ENCODE peak calls at places on chromosomes 16 and 17, in six cellular contexts. A is naive thymus-derived CD4-positive, alpha-beta T cell; Q is mucosa of descending colon; Y is right cardiac atrium; O is spleen; J is dorsolateral prefrontal cortex. F is an unnamed sample.

GRCh38 chr17:69412336-69412735 is 2.2 kb upstream of the MAP2K6 start:
- DNase-seq in A (no peak), Q (no peak), Y (no peak), O (no peak), J (no peak), F (no peak)

GRCh38 chr16:5768445-5768844 is 670.9 kb upstream of the EEF2KMT start:
- DNase-seq in A (no peak), Q (no peak), Y (no peak), O (no peak), J (no peak), F (no peak)

GRCh38 chr17:57670769-57671545 is 74.1 kb downstream of the CCDC182 start:
- DNase-seq in A (no peak), Q (no peak), Y (no peak), O (peak), J (no peak), F (no peak)

GRCh38 chr17:7707858-7708750 is 3.1 kb downstream of the EFNB3 start:
- DNase-seq in A (no peak), Q (no peak), Y (no peak), O (no peak), J (no peak), F (no peak)

GRCh38 chr17:77356109-77356689 is 215.4 kb downstream of the SEC14L1 start:
- DNase-seq in A (no peak), Q (peak), Y (no peak), O (no peak), J (no peak), F (no peak)

GRCh38 chr17:40098846-40099626 is 1.4 kb downstream of the NR1D1 start:
- DNase-seq in A (peak), Q (peak), Y (peak), O (peak), J (peak), F (peak)

GRCh38 chr16:66516808-66517585 is 32.9 kb downstream of the TK2 start:
- DNase-seq in A (peak), Q (peak), Y (peak), O (peak), J (peak), F (no peak)

GRCh38 chr17:69478916-69479315 is 64.4 kb downstream of the MAP2K6 start:
- DNase-seq in A (no peak), Q (no peak), Y (no peak), O (no peak), J (no peak), F (no peak)

GRCh38 chr17:71441098-71441497 is 679.7 kb upstream of the SOX9 start:
- DNase-seq in A (no peak), Q (peak), Y (no peak), O (no peak), J (no peak), F (no peak)

GRCh38 chr17:69525920-69526841 is 111.7 kb downstream of the MAP2K6 start:
- DNase-seq in A (peak), Q (peak), Y (peak), O (no peak), J (no peak), F (peak)

GRCh38 chr17:14748036-14748715 is 447.3 kb downstream of the HS3ST3B1 start:
- DNase-seq in A (no peak), Q (no peak), Y (no peak), O (peak), J (no peak), F (peak)

GRCh38 chr16:377419-377951 is 4.3 kb downstream of the PGAP6 start:
- DNase-seq in A (no peak), Q (no peak), Y (peak), O (peak), J (no peak), F (no peak)

GRCh38 chr16:378821-379182 is 3.0 kb downstream of the PGAP6 start:
- DNase-seq in A (no peak), Q (no peak), Y (no peak), O (peak), J (no peak), F (no peak)

GRCh38 chr16:379961-380836 is 1.6 kb downstream of the PGAP6 start:
- DNase-seq in A (peak), Q (no peak), Y (no peak), O (no peak), J (no peak), F (peak)

GRCh38 chr16:380837-381787 is 666 bp downstream of the PGAP6 start:
- DNase-seq in A (peak), Q (no peak), Y (peak), O (peak), J (no peak), F (no peak)

DNA sequence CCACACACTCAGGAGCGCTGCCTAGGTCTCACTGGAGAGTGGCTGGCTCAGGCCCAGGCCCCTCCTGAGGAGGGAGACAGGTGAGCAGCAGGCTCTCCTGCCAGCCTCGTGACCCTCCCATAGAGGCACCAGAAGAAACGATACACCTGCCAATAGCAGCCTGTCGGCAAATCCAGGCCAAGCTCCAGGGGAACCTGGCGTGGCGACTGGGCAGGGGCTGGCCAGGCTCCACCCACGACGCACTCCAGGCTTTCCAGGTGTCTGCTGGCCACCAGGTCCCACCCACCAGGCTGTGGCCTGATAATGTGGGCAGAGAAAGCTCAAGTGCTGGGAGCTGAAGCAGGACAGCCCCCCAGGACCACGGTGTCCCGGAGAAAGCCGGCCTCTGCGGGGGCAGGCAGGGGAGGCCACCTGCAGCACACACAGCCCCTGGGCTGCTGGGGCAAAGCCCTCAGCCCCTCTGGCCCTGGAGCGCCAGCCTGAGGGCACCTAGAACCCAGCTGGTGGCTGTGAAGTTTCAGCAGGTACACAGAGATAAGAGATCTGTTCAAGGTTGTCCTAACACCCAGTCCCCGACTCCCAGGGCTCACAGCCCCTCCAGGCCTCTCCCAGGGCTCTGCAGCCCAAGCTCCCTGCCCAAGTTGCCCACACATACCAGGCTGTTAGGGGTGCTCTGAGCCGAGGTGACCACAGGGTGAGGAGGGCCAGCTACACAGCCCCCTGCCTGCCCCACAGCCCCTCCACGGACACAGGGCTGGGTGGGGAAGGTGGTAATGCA is 2.4 kb downstream of the PGAP6 start:
- DNase-seq in A (no peak), Q (peak), Y (no peak), O (peak), J (no peak), F (no peak)
- H3K4me3 ChIP-seq in A (peak), Q (no peak), Y (no peak), O (no peak), J (no peak), F (peak)

DNA sequence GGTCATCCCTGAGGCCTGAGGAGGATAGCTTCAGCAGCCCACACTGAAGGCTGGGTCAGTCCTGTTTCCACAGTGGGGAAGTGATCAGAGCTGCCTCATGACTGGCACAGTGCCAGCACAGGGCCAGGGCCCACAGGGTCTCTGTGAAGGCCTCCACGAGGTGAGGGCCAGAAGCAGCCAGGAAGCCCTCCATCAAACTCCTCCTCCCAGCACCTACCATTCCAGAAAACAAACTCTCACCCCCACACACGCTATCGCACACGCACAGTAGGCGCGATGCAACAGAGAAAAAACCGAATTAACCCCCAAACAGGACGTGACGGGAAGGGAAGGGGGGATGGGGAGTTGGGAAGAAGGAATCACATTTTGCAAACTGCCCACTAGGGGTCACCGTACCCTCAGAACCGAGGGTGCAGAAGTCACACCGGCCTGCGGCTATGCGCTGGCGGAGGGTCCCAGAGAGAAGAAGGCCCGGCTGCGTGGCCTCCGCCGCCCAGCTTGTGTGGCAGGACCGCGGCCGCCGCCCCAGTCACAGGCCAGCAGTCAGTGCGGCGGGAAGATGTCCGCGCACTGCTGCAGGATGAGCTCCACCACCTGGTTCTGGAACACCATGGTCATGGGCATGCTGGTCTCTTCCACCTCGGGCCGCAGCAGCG is 37.6 kb downstream of the ARHGAP27 start:
- DNase-seq in A (peak), Q (peak), Y (peak), O (peak), J (peak), F (peak)
- H3K4me3 ChIP-seq in A (no peak), Q (no peak), Y (no peak), O (no peak), J (peak), F (no peak)

DNA sequence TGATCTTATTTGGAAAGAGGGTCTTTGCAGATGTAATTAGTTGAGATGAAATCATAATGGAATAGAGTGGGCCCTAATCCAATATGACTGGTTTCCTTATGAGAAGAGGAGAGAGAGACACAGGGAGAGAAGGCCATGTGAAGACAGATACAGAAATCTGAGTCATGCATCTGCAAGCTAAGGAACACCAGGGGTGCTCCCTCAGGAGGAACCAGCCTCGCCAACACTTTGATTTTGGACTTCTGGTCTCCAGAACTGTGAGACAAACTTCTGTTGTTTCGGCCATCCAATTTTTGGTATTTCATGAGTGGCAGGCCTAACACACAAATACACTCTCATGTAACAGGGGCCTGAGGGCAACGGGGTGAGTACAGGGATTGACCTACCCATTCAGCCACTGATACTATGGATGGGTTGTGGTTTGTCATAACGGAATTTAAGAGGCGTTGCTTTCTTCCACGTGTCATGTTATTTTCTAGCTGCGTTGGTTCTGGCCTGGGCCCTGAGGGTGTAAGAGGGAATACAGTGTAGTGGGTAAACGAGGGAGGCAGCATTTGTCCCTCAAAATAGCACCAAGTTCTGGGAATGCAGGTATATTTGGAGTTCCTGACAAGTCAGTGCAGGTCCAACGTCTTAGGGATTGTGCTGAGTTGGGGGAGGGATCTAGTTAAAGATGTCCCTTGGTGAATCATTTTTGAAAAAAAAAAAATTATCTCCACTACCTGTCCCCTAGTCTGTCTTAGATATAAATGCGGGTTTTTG is 17.7 kb downstream of the PLCG2 start:
- DNase-seq in A (no peak), Q (no peak), Y (no peak), O (no peak), J (no peak), F (no peak)
- H3K4me3 ChIP-seq in A (no peak), Q (no peak), Y (no peak), O (no peak), J (no peak), F (no peak)

DNA sequence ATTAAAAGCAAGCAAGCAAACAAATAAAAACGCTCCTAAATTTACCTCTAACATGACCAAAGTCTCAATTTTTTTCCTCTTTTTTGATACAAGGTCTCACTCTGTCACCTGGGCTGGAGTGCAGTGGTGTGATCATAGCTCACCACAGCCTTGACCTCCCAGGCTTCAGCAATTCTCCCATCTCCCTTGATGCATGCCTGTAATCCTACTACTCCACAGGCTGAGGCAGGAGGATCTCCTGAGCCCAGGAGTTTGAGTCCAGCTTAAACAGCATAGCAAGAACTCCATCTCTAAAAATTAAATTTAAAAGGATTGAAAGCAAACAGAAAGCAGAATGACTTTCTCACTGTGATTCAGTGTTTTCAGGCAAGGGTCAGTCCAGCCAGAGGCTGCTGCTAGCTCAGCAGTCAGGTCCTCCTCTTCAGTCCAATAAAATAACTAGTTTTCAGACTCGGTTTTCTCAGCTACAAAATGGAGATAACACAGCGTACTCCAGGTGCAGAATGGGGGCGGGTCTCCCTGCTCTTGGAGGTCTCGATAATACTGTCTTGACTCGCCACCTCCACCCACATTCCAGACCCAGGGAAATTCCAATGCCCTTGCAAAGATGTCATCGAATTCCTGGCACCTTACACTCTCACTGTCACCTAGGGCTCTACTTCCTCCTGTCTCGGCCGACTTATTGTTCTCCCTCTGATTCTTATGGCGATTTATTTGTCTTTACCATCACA is 20.7 kb upstream of the MRTFB start:
- DNase-seq in A (no peak), Q (no peak), Y (no peak), O (no peak), J (no peak), F (no peak)
- H3K4me3 ChIP-seq in A (no peak), Q (no peak), Y (no peak), O (no peak), J (no peak), F (no peak)

DNA sequence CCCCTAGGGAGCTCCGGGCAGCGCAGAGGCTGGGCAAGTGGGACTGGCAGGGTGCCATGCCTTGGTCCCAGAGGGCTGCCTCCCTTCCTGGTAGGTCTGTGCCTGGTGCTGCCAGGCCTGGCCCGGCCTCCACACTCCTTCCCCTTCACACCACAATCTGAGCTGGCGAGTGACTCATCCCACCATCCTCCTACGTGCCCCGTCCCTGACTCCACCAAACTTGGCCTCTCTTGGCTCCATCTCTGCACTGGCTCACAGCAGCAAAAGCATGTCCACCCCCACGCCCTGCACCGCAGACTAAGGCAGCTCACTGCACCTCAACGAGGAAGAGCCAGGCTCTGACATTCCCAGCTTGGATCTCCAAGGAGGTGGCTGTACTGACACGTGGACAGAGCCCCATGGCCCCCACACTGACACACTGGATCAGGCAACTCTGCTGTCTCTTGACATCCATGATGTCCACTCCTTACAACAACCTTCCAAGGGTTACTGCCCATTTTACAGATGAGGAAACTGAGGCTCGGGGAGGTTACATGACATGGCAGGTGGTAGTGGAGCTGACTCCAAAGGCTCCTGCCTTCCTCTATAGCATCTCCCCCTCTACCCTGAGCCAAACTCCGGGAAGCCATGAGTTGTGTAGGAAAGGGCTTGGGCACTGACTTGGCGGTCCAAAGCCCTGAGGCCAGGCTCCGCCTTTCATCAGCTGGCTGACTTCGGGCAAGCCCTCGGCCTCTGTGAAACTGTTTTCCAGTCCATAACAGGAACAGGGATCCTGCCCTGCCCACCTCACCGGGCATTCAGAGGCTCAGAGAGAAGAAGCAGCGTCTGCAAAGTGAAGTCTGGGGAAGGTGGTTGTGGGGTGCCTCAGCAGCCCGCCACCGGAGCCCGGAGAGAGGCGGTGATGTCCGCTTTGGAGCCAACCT is 20.1 kb upstream of the KRT19 start:
- DNase-seq in A (no peak), Q (peak), Y (peak), O (no peak), J (peak), F (no peak)
- H3K4me3 ChIP-seq in A (peak), Q (no peak), Y (no peak), O (peak), J (peak), F (no peak)

DNA sequence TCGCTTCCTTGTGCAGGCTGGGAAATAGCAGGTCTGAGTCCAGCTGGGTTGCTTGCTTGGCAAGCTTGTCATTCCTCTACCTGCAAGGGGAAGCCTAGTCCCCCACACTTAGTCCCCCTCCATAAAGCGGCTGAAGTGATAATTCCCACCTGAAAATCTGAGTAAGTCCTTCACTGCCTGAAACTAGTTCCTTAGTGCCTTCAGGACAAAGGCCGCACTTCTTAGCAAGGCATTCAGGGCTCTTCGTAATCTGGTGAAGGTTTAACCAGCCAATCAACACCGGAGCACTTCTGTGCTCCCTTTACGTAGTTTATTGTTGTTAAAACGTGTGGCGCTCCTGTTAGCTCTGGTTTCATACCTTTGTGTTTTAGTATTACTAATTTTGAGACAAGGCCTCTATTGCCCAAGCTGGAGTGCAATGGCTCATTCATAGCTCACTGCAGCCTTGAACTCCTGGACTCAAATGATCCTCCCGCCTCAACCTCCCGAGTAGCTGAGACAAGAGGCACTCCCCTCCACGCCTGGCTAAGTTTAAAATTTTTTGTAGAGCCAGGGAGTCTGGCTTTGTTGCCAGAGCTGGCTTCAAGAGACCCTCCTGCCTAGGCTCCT is 841 bp downstream of the PSKH1 start:
- DNase-seq in A (no peak), Q (no peak), Y (no peak), O (no peak), J (no peak), F (no peak)
- H3K4me3 ChIP-seq in A (peak), Q (peak), Y (peak), O (peak), J (peak), F (peak)

GRCh38 chr16:3099395-3099731 is 269 bp upstream of the ZSCAN10 start:
- DNase-seq in A (no peak), Q (no peak), Y (no peak), O (no peak), J (no peak), F (no peak)

GRCh38 chr16:3101841-3102470 is 2.9 kb upstream of the ZSCAN10 start:
- DNase-seq in A (no peak), Q (no peak), Y (peak), O (peak), J (no peak), F (no peak)

GRCh38 chr16:3098459-3099394 is at the start of gene ZSCAN10:
- DNase-seq in A (no peak), Q (no peak), Y (peak), O (peak), J (no peak), F (no peak)

GRCh38 chr16:3099732-3100499 is 822 bp upstream of the ZSCAN10 start:
- DNase-seq in A (peak), Q (peak), Y (peak), O (peak), J (peak), F (peak)

DNA sequence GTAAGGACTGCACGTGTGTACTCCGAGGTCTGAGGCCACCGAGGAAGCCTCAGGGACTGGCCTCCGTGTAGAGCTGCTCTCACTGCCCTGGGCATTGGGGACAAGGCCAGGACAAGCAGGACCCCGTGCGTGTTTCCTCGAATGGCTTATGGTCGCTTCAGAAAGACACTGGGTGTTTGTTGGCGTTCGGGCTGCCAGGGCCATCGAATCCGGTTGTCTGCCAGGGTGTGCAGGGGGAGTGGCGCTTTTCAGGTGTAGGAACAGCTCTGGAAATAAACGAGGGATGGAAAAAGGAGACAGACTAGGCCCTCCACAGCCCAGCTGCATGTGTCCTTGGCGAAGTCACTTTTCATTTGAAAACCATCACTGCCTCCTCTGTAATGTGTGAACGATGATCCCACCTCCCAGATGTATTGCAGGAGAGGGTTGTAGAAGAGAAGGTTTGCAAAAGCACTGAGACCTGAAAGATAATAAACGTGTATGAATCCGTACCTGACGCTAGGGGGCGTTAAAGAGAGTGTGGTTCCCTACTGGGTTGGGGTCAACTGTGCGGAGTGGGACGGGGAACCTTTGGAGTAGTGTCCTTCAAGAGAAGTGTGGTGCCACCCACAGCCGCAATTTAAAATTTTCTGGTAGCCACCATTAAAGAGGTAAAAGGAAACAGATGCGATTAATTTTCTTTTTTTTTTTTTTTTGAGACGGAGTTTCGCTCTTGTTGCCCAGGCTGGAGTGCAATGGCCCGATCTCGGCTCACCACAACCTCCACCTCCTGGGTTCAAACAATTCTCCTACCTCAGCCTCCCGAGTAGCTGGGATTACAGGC is 2.1 kb upstream of the ZSCAN10 start:
- DNase-seq in A (peak), Q (peak), Y (peak), O (peak), J (no peak), F (peak)
- H3K4me3 ChIP-seq in A (peak), Q (no peak), Y (no peak), O (no peak), J (no peak), F (no peak)